ENCODE peak calls at places on chromosomes 4 and X, in four cellular contexts. I is AML-193; J is central memory CD4-positive, alpha-beta T cell; V is left ventricle myocardium inferior. O is an unnamed sample.

GRCh38 chrX:105050921-105051320 is 169.6 kb downstream of the TEX13A start:
- DNase-seq in I (no peak), J (no peak), V (no peak), O (no peak)

GRCh38 chr4:100189820-100190642 is at the start of gene DDIT4L:
- DNase-seq in I (peak), J (no peak), V (peak), O (peak)

GRCh38 chr4:48247142-48247877 is 22.3 kb downstream of the TEC start:
- DNase-seq in I (peak), J (no peak), V (no peak), O (no peak)

GRCh38 chrX:117936162-117936561 is 180.4 kb downstream of the KLHL13 start:
- DNase-seq in I (no peak), J (no peak), V (no peak), O (no peak)

GRCh38 chr4:13933163-13933562 is 305.6 kb upstream of the BOD1L1 start:
- DNase-seq in I (no peak), J (no peak), V (no peak), O (no peak)

GRCh38 chr4:67122029-67122428 is 423.3 kb downstream of the CENPC start:
- DNase-seq in I (no peak), J (no peak), V (no peak), O (no peak)

GRCh38 chr4:38266616-38267015 is 306.4 kb downstream of the PTTG2 start:
- DNase-seq in I (no peak), J (no peak), V (no peak), O (peak)

GRCh38 chrX:139204903-139205667 is 325.5 kb upstream of the F9 start:
- DNase-seq in I (no peak), J (no peak), V (peak), O (no peak)

GRCh38 chr4:38612996-38613395 is 51.0 kb upstream of the KLF3 start:
- DNase-seq in I (no peak), J (no peak), V (no peak), O (no peak)

GRCh38 chrX:115494133-115494532 is 66.8 kb upstream of the PLS3 start:
- DNase-seq in I (no peak), J (no peak), V (no peak), O (no peak)

GRCh38 chr4:2341911-2342652 is 76.4 kb downstream of the ZFYVE28 start:
- DNase-seq in I (no peak), J (no peak), V (no peak), O (peak)